ENCODE peak calls at places on chromosome 14, in five cellular contexts. M, G, T, K and W are unnamed samples.

GRCh38 chr14:75655235-75655634 is 5.4 kb downstream of the ERG28 start:
- DNase-seq in M (no peak), G (no peak), T (no peak), K (no peak), W (no peak)

GRCh38 chr14:74510211-74510931 is 16.8 kb downstream of the ISCA2 start:
- DNase-seq in M (no peak), G (no peak), T (peak; percentile 77), K (peak; percentile 41), W (no peak)

GRCh38 chr14:34030864-34031263 is 80.0 kb upstream of the EGLN3 start:
- DNase-seq in M (no peak), G (no peak), T (peak; percentile 19), K (no peak), W (peak; percentile 94)

GRCh38 chr14:69363055-69363454 is 35.0 kb downstream of the ERH start:
- DNase-seq in M (no peak), G (no peak), T (peak; percentile 61), K (no peak), W (no peak)

GRCh38 chr14:37013116-37013515 is 159.3 kb downstream of the SLC25A21 start:
- DNase-seq in M (no peak), G (no peak), T (peak; percentile 20), K (no peak), W (no peak)

GRCh38 chr14:21026988-21027315 is 2.1 kb upstream of the NDRG2 start:
- DNase-seq in M (no peak), G (no peak), T (no peak), K (no peak), W (no peak)

GRCh38 chr14:67426161-67426560 is 14.2 kb upstream of the PLEK2 start:
- DNase-seq in M (no peak), G (no peak), T (no peak), K (no peak), W (no peak)

GRCh38 chr14:51684760-51685159 is 33.0 kb downstream of the FRMD6 start:
- DNase-seq in M (no peak), G (no peak), T (no peak), K (peak; percentile 36), W (no peak)

GRCh38 chr14:24705840-24706239 is 71.8 kb upstream of the GZMB start:
- DNase-seq in M (no peak), G (peak; percentile 66), T (no peak), K (no peak), W (no peak)

GRCh38 chr14:32473476-32473875 is 144.4 kb downstream of the AKAP6 start:
- DNase-seq in M (peak; percentile 53), G (no peak), T (peak; percentile 58), K (peak; percentile 99), W (peak; percentile 54)

GRCh38 chr14:37142835-37143499 is 29.4 kb downstream of the SLC25A21 start:
- DNase-seq in M (peak; percentile 83), G (no peak), T (peak; percentile 49), K (peak; percentile 52), W (no peak)

GRCh38 chr14:52080817-52081755 is 12.2 kb upstream of the NID2 start:
- DNase-seq in M (peak; percentile 84), G (no peak), T (peak; percentile 92), K (peak; percentile 85), W (no peak)

GRCh38 chr14:31926123-31926522 is 151.0 kb upstream of the ARHGAP5 start:
- DNase-seq in M (peak; percentile 16), G (peak; percentile 58), T (peak; percentile 76), K (peak; percentile 57), W (no peak)

GRCh38 chr14:33781267-33781666 is 169.6 kb downstream of the EGLN3 start:
- DNase-seq in M (no peak), G (no peak), T (no peak), K (no peak), W (peak; percentile 17)

GRCh38 chr14:70707138-70708038 is 65.7 kb downstream of the TTC9 start:
- DNase-seq in M (peak; percentile 81), G (peak; percentile 88), T (peak; percentile 89), K (peak; percentile 94), W (peak; percentile 19)

GRCh38 chr14:67557656-67558055 is 24.6 kb downstream of the PLEKHH1 start:
- DNase-seq in M (no peak), G (no peak), T (no peak), K (no peak), W (no peak)

GRCh38 chr14:35543006-35543405 is 9.0 kb downstream of the INSM2 start:
- DNase-seq in M (no peak), G (no peak), T (no peak), K (no peak), W (no peak)

GRCh38 chr14:36647827-36648753 is 13.6 kb upstream of the PAX9 start:
- DNase-seq in M (no peak), G (no peak), T (peak; percentile 51), K (peak; percentile 48), W (no peak)

GRCh38 chr14:78023112-78023511 is 147.1 kb upstream of the NRXN3 start:
- DNase-seq in M (no peak), G (no peak), T (no peak), K (no peak), W (no peak)

GRCh38 chr14:56751471-56751870 is 58.8 kb downstream of the OTX2 start:
- DNase-seq in M (no peak), G (no peak), T (no peak), K (no peak), W (no peak)

GRCh38 chr14:22221508-22221907 is 367.5 kb downstream of the DAD1 start:
- DNase-seq in M (no peak), G (peak; percentile 26), T (peak; percentile 75), K (peak; percentile 52), W (no peak)

GRCh38 chr14:69314327-69314726 is 54.4 kb downstream of the GALNT16 start:
- DNase-seq in M (no peak), G (no peak), T (no peak), K (no peak), W (no peak)

GRCh38 chr14:104206281-104206904 is 68.0 kb downstream of the KIF26A start:
- DNase-seq in M (no peak), G (no peak), T (peak; percentile 35), K (no peak), W (no peak)

GRCh38 chr14:61281911-61282310 is 773 bp upstream of the TMEM30B start:
- DNase-seq in M (no peak), G (no peak), T (no peak), K (no peak), W (no peak)

GRCh38 chr14:71692496-71692895 is 239.7 kb upstream of the RGS6 start:
- DNase-seq in M (no peak), G (no peak), T (peak; percentile 36), K (no peak), W (no peak)

GRCh38 chr14:96797188-96797942 is at the start of gene VRK1:
- DNase-seq in M (peak; percentile 78), G (peak; percentile 97), T (peak; percentile 97), K (peak; percentile 89), W (peak; percentile 76)

GRCh38 chr14:21103165-21103709 is 2.4 kb downstream of the TMEM253 start:
- DNase-seq in M (no peak), G (no peak), T (no peak), K (no peak), W (no peak)

GRCh38 chr14:24051162-24051788 is 534 bp upstream of the CARMIL3 start:
- DNase-seq in M (no peak), G (no peak), T (no peak), K (no peak), W (no peak)

GRCh38 chr14:71374989-71375388 is 467.7 kb downstream of the PCNX1 start:
- DNase-seq in M (no peak), G (no peak), T (no peak), K (no peak), W (no peak)

GRCh38 chr14:31718985-31719384 is 157.8 kb downstream of the NUBPL start:
- DNase-seq in M (no peak), G (no peak), T (no peak), K (no peak), W (no peak)

DNA sequence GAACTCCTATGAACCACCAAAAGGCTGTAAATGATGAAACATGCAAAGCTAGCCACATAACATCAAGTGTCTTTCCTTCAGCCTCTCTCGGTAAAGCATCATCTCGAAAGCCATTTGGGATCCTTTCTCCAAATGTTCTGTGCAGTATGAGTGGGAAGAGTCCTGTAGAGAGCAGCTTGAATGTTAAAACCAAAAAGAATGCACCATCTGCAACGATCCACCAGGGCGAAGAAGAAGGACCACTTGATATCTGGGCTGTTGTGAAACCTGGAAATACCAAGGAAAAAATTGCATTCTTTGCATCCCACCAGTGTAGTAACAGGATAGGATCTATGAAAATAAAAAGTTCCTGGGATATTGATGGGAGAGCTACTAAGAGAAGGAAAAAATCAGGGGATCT is 61.2 kb downstream of the ATG14 start:
- DNase-seq in M (no peak), G (no peak), T (no peak), K (no peak), W (no peak)
- TF ChIP-seq CTCF in M (no peak), G (no peak), T (peak; percentile 5), K (no peak), W (no peak)

GRCh38 chr14:102928412-102929348 is 6.2 kb downstream of the AMN start:
- DNase-seq in M (no peak), G (peak; percentile 84), T (peak; percentile 39), K (peak; percentile 36), W (no peak)

GRCh38 chr14:102929349-102930137 is 7.1 kb downstream of the AMN start:
- DNase-seq in M (no peak), G (no peak), T (no peak), K (no peak), W (no peak)

GRCh38 chr14:102926104-102926503 is 3.6 kb downstream of the AMN start:
- DNase-seq in M (no peak), G (no peak), T (no peak), K (no peak), W (no peak)

GRCh38 chr14:102927346-102927877 is 4.9 kb downstream of the AMN start:
- DNase-seq in M (no peak), G (no peak), T (no peak), K (peak; percentile 72), W (no peak)

GRCh38 chr14:102927878-102928411 is 5.5 kb downstream of the AMN start:
- DNase-seq in M (no peak), G (no peak), T (peak; percentile 22), K (no peak), W (no peak)
- H3K4me3 ChIP-seq in M (peak overlapping the region; percentile 28), G (peak overlapping the region; percentile 64), T (peak overlapping the region; percentile 48), K (peak overlapping the region; percentile 43), W (peak overlapping the region; percentile 29)

DNA sequence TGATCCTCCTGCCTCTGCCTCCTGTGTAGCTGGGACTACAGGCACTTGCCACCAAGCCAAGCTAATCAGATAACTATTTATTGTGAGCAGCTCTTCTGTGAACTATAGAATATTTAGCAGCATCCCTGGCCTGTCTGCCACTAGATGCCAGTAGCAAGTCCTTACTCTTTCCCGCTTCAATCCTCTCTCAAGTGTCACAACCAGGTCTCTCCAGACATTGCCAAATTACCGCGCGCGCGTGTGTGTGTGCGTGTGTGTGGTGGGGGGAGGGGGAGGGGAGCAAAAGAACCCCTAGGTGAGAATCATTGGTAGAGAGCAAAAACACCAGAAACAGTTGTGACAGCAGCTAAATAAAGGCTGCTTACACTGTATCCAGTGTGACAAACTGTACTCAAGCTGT is 49.9 kb downstream of the PPP2R5E start:
- DNase-seq in M (no peak), G (peak; percentile 15), T (peak; percentile 46), K (peak; percentile 26), W (no peak)
- TF ChIP-seq CTCF in M (no peak), G (no peak), T (peak; percentile 43), K (peak; percentile 38), W (peak; percentile 21)

GRCh38 chr14:30597496-30597895 is 24.6 kb upstream of the SCFD1 start:
- DNase-seq in M (no peak), G (no peak), T (no peak), K (no peak), W (no peak)

GRCh38 chr14:30600907-30601578 is 21.1 kb upstream of the SCFD1 start:
- DNase-seq in M (no peak), G (no peak), T (no peak), K (no peak), W (no peak)

GRCh38 chr14:30601579-30601916 is 20.6 kb upstream of the SCFD1 start:
- DNase-seq in M (no peak), G (peak; percentile 8), T (no peak), K (no peak), W (no peak)

GRCh38 chr14:30596972-30597371 is 25.1 kb upstream of the SCFD1 start:
- DNase-seq in M (no peak), G (no peak), T (no peak), K (no peak), W (no peak)
- H3K4me3 ChIP-seq in M (no peak overlapping the region), G (no peak overlapping the region), T (no peak overlapping the region), K (no peak overlapping the region), W (no peak overlapping the region)